ENCODE peak calls at places on chromosome 11, in eight cellular contexts. O is upper lobe of left lung, Z is vagina, S is GM23338, V is Panc1, C is SK-N-SH, J is prostate gland, B is transverse colon. T is an unnamed sample.

GRCh38 chr11:13036235-13036634 is 27.1 kb downstream of the RASSF10 start:
- DNase-seq in O (no peak), Z (no peak), S (no peak), V (no peak), C (no peak), J (no peak), B (no peak), T (no peak)

GRCh38 chr11:94275961-94276360 is 28.4 kb upstream of the IZUMO1R start:
- DNase-seq in O (no peak), Z (no peak), S (no peak), V (no peak), C (no peak), J (no peak), B (no peak), T (no peak)

GRCh38 chr11:86519064-86519911 is 144.6 kb downstream of the CCDC81 start:
- DNase-seq in O (no peak), Z (no peak), S (no peak), V (no peak), C (no peak), J (no peak), B (no peak), T (no peak)

GRCh38 chr11:13011366-13012036 is 2.4 kb downstream of the RASSF10 start:
- DNase-seq in O (no peak), Z (no peak), S (no peak), V (no peak), C (no peak), J (no peak), B (no peak), T (no peak)

GRCh38 chr11:72848846-72849466 is 34.7 kb downstream of the ATG16L2 start:
- DNase-seq in O (no peak), Z (no peak), S (peak; percentile 77), V (peak; percentile 18), C (peak; percentile 55), J (no peak), B (no peak), T (no peak)

GRCh38 chr11:46003647-46004046 is 81.2 kb downstream of the LARGE2 start:
- DNase-seq in O (no peak), Z (no peak), S (peak; percentile 38), V (no peak), C (no peak), J (no peak), B (no peak), T (no peak)

GRCh38 chr11:121082670-121083069 is 18.4 kb upstream of the TECTA start:
- DNase-seq in O (no peak), Z (no peak), S (peak; percentile 81), V (no peak), C (no peak), J (no peak), B (no peak), T (no peak)

GRCh38 chr11:110907629-110908028 is 195.4 kb upstream of the ARHGAP20 start:
- DNase-seq in O (peak; percentile 56), Z (no peak), S (no peak), V (no peak), C (no peak), J (peak; percentile 12), B (peak; percentile 72), T (peak; percentile 47)

GRCh38 chr11:124080319-124081001 is 34.8 kb upstream of the VWA5A start:
- DNase-seq in O (no peak), Z (no peak), S (no peak), V (no peak), C (no peak), J (no peak), B (no peak), T (no peak)

GRCh38 chr11:131744847-131745246 is 374.4 kb downstream of the NTM start:
- DNase-seq in O (no peak), Z (peak; percentile 47), S (no peak), V (no peak), C (no peak), J (no peak), B (no peak), T (no peak)

GRCh38 chr11:93858376-93858775 is 8.0 kb upstream of the VSTM5 start:
- DNase-seq in O (no peak), Z (no peak), S (no peak), V (no peak), C (no peak), J (no peak), B (no peak), T (no peak)

GRCh38 chr11:28951191-28951590 is 843.0 kb downstream of the METTL15 start:
- DNase-seq in O (no peak), Z (no peak), S (no peak), V (no peak), C (no peak), J (no peak), B (no peak), T (no peak)

GRCh38 chr11:45662665-45663485 is 2.5 kb downstream of the CHST1 start:
- DNase-seq in O (no peak), Z (no peak), S (peak; percentile 44), V (no peak), C (peak; percentile 47), J (no peak), B (no peak), T (no peak)

GRCh38 chr11:128728767-128729587 is 35.1 kb downstream of the FLI1 start:
- DNase-seq in O (no peak), Z (no peak), S (no peak), V (no peak), C (no peak), J (no peak), B (no peak), T (no peak)

GRCh38 chr11:125930076-125930450 is 15.8 kb upstream of the VSIG10L2 start:
- DNase-seq in O (no peak), Z (peak; percentile 56), S (no peak), V (no peak), C (no peak), J (no peak), B (no peak), T (no peak)

GRCh38 chr11:45333506-45333971 is 47.4 kb upstream of the SYT13 start:
- DNase-seq in O (no peak), Z (peak; percentile 81), S (peak; percentile 76), V (no peak), C (peak; percentile 29), J (no peak), B (peak; percentile 28), T (peak; percentile 37)

GRCh38 chr11:82960779-82961143 is 59.2 kb downstream of the DDIAS start:
- DNase-seq in O (peak; percentile 56), Z (no peak), S (no peak), V (no peak), C (no peak), J (no peak), B (no peak), T (no peak)

GRCh38 chr11:27406498-27407354 is 43.7 kb upstream of the CCDC34 start:
- DNase-seq in O (no peak), Z (no peak), S (no peak), V (no peak), C (no peak), J (no peak), B (no peak), T (no peak)

GRCh38 chr11:82043316-82043715 is 690.3 kb downstream of the FAM181B start:
- DNase-seq in O (no peak), Z (no peak), S (no peak), V (no peak), C (no peak), J (no peak), B (no peak), T (no peak)

GRCh38 chr11:75856912-75857311 is 41.9 kb downstream of the UVRAG start:
- DNase-seq in O (no peak), Z (no peak), S (no peak), V (no peak), C (no peak), J (no peak), B (no peak), T (no peak)

GRCh38 chr11:78926633-78927347 is 352.1 kb upstream of the NARS2 start:
- DNase-seq in O (no peak), Z (no peak), S (no peak), V (no peak), C (peak; percentile 60), J (no peak), B (no peak), T (no peak)

GRCh38 chr11:14861680-14862079 is 30.4 kb downstream of the CYP2R1 start:
- DNase-seq in O (no peak), Z (no peak), S (no peak), V (no peak), C (no peak), J (no peak), B (peak; percentile 73), T (peak; percentile 32)

DNA sequence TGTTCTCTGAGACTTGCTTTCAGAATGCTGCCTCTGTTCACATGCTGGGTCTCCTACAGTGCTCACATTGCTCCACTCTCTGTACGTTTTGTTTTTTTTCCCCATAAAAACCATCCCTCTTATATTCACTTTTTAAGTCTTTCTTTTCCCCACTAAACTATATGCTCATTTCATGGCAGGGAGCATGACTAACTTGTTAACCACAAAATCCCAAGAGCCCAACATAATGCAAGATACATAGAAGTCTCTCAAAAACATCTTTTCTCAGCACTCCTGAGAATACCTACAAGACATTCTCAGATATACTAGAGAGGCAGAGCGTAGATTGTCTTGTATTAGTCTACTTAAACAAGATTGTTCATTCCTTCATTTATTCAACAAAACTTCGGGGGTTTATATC is 73.3 kb downstream of the FAM76B start:
- DNase-seq in O (no peak), Z (no peak), S (no peak), V (no peak), C (no peak), J (no peak), B (no peak), T (no peak)
- H3K4me1 ChIP-seq in O (no peaks in the 10 kb centered on the region), Z (no peaks in the 10 kb centered on the region), S (no peaks in the 10 kb centered on the region), V (peaks cover 2% of the 10 kb centered on the region), C (no peaks in the 10 kb centered on the region), J (no peaks in the 10 kb centered on the region), B (no peaks in the 10 kb centered on the region), T (no peaks in the 10 kb centered on the region)

GRCh38 chr11:65858354-65859133 is 564 bp upstream of the CFL1 start:
- DNase-seq in O (no peak), Z (no peak), S (no peak), V (peak; percentile 89), C (no peak), J (no peak), B (no peak), T (no peak)
- TF ChIP-seq POLR2AphosphoS5 in O (peak; percentile 5), Z (no peak), S (no peak), V (no peak), C (no peak), J (peak; percentile 3), B (no peak), T (no peak)

DNA sequence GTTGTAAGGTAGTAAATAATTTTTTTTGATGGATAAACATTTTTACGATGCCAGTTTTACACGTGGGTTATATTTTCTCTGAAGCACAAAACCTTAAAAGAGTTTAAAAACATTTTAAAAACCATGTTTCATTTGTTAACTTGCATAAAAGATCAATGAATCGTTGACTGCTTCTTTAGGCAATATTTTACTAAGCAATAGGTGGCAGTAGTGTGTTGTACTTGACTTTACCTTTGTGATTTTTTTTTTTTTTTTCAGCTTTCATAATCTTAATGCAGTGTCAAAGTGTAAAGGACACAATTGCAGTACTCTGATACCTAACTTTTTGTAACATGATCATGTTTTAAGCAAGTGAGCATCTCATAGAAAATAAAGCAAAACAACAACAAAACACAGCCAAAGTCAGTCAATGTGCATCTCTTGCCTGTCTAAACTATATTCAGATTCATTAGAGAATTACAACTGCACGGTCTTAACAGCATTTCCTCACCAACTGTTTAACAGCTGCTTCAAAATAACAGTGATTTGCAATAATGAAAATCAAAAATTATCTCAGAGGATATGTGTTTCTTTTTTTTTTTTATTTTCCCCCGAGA is 27.7 kb downstream of the DNAJC24 start:
- DNase-seq in O (no peak), Z (no peak), S (peak; percentile 56), V (no peak), C (peak; percentile 25), J (no peak), B (no peak), T (no peak)
- TF ChIP-seq CTCF in O (no peak), Z (no peak), S (peak; percentile 78), V (peak; percentile 61), C (peak; percentile 79), J (peak; percentile 47), B (peak; percentile 42), T (no peak)

GRCh38 chr11:113664069-113664980 is 41.8 kb downstream of the TMPRSS5 start:
- DNase-seq in O (no peak), Z (no peak), S (no peak), V (no peak), C (no peak), J (no peak), B (no peak), T (no peak)
- H3K4me1 ChIP-seq in O (no peaks in the 10 kb centered on the region), Z (no peaks in the 10 kb centered on the region), S (peaks cover 11% of the 10 kb centered on the region), V (peaks cover 17% of the 10 kb centered on the region), C (no peaks in the 10 kb centered on the region), J (no peaks in the 10 kb centered on the region), B (no peaks in the 10 kb centered on the region), T (no peaks in the 10 kb centered on the region)